ENCODE peak calls at places on chromosomes 5 and 9, in eight cellular contexts. O is stimulated activated CD8-positive, alpha-beta memory T cell treated with anti-CD3 and anti-CD28 coated beads, Interleukin-4, amount 100 ng/mL, for 24 hours; D is GM23248; L is foreskin fibroblast; C is HT-29; T is MCF 10A; U is stimulated activated CD4-positive, alpha-beta T cell treated with anti-CD3 and anti-CD28 coated beads, Interleukin-2, amount 100 ng/mL, for 48 hours; I is HCEC 1CT. K is an unnamed sample.

GRCh38 chr9:120567874-120568273 is 12.1 kb downstream of the CDK5RAP2 start:
- DNase-seq in C (no peak), O (no peak), T (no peak), U (no peak), L (no peak), I (no peak), D (no peak), K (no peak)

GRCh38 chr5:55176176-55176818 is 3.3 kb upstream of the CDC20B start:
- DNase-seq in D (peak; percentile 67), O (no peak), C (peak; percentile 79), I (no peak), U (peak; percentile 12), T (peak; percentile 66), L (peak; percentile 76), K (peak; percentile 22)

GRCh38 chr5:154901276-154901675 is 36.7 kb downstream of the GEMIN5 start:
- DNase-seq in I (no peak), U (no peak), L (peak; percentile 89), O (no peak), C (no peak), T (no peak), D (no peak), K (no peak)

GRCh38 chr5:133509742-133510079 is 102.6 kb downstream of the FSTL4 start:
- DNase-seq in T (no peak), D (no peak), O (no peak), C (no peak), I (no peak), U (no peak), L (peak; percentile 11), K (no peak)

GRCh38 chr5:143016777-143017374 is 246.7 kb downstream of the ARHGAP26 start:
- DNase-seq in I (peak; percentile 54), L (peak; percentile 74), C (peak; percentile 36), D (peak; percentile 70), U (peak; percentile 43), O (no peak), T (peak; percentile 85), K (no peak)

GRCh38 chr9:121838757-121839669 is 187.6 kb downstream of the DAB2IP start:
- DNase-seq in C (no peak), O (no peak), T (no peak), U (no peak), I (peak; percentile 7), L (peak; percentile 14), D (no peak), K (no peak)

GRCh38 chr5:83145241-83145640 is 67.9 kb downstream of the XRCC4 start:
- DNase-seq in O (no peak), U (no peak), C (no peak), L (peak; percentile 40), D (peak; percentile 42), I (no peak), T (no peak), K (no peak)

GRCh38 chr9:126721531-126722098 is 83.2 kb upstream of the ZBTB43 start:
- DNase-seq in O (no peak), D (no peak), L (no peak), C (no peak), T (no peak), I (no peak), U (no peak), K (no peak)

GRCh38 chr5:157574456-157575095 is 999 bp downstream of the ADAM19 start:
- DNase-seq in O (no peak), L (no peak), U (no peak), T (no peak), D (peak; percentile 53), C (no peak), I (no peak), K (peak; percentile 62)

GRCh38 chr5:62263401-62263800 is 42.6 kb upstream of the KIF2A start:
- DNase-seq in I (no peak), L (no peak), O (no peak), U (no peak), T (no peak), D (no peak), C (no peak), K (no peak)

GRCh38 chr5:84376346-84376745 is 8.3 kb downstream of the EDIL3 start:
- DNase-seq in U (no peak), C (no peak), I (no peak), O (no peak), L (no peak), D (no peak), T (no peak), K (no peak)

GRCh38 chr5:64635056-64635686 is 55.1 kb upstream of the SHISAL2B start:
- DNase-seq in T (peak; percentile 50), C (peak; percentile 81), D (peak; percentile 31), L (peak; percentile 65), U (no peak), O (no peak), I (peak; percentile 19), K (no peak)

GRCh38 chr5:154740483-154740882 is 14.7 kb upstream of the LARP1 start:
- DNase-seq in L (peak; percentile 85), T (peak; percentile 39), I (peak; percentile 60), U (no peak), C (no peak), D (peak; percentile 60), O (no peak), K (no peak)

GRCh38 chr5:120083851-120084615 is 380.1 kb upstream of the PRR16 start:
- DNase-seq in T (no peak), I (no peak), C (no peak), O (no peak), U (no peak), L (no peak), D (no peak), K (no peak)

K was measured in stimulated activated effector memory CD8-positive, alpha-beta T cell treated with anti-CD3 and anti-CD28 coated beads, Interleukin-12 subunit alpha, Interleukin-12 subunit beta, amount 100 ng/mL, for 72 hours.